ENCODE peak calls at places on chromosomes 4 and X, in six cellular contexts. O, W, N, V, R and T are unnamed samples.

GRCh38 chr4:88706574-88706973 is 8.9 kb upstream of the NAP1L5 start:
- DNase-seq in O (no peak), W (no peak), N (peak; percentile 53), V (no peak), R (peak; percentile 57), T (peak; percentile 2)

GRCh38 chr4:37478151-37478550 is 208.0 kb downstream of the RELL1 start:
- DNase-seq in O (no peak), W (no peak), N (no peak), V (no peak), R (no peak), T (no peak)

GRCh38 chrX:53716328-53717088 is 30.0 kb upstream of the HUWE1 start:
- DNase-seq in O (no peak), W (no peak), N (no peak), V (no peak), R (no peak), T (no peak)

GRCh38 chrX:45517090-45517973 is 316.7 kb upstream of the DIPK2B start:
- DNase-seq in O (no peak), W (peak; percentile 40), N (peak; percentile 16), V (no peak), R (no peak), T (no peak)

GRCh38 chr4:81052119-81053068 is 21.9 kb downstream of the BMP3 start:
- DNase-seq in O (peak; percentile 44), W (peak; percentile 59), N (peak; percentile 51), V (peak; percentile 38), R (peak; percentile 20), T (peak; percentile 68)

GRCh38 chr4:122481766-122482405 is 25.4 kb upstream of the IL2 start:
- DNase-seq in O (no peak), W (no peak), N (no peak), V (no peak), R (no peak), T (no peak)

GRCh38 chrX:80285131-80285773 is 135.0 kb upstream of the TENT5D start:
- DNase-seq in O (peak; percentile 9), W (no peak), N (peak; percentile 8), V (peak; percentile 4), R (peak; percentile 30), T (peak; percentile 44)

GRCh38 chrX:55710701-55711100 is 6.8 kb upstream of the RRAGB start:
- DNase-seq in O (no peak), W (no peak), N (no peak), V (no peak), R (no peak), T (no peak)

GRCh38 chr4:5758741-5759140 is 47.7 kb downstream of the EVC start:
- DNase-seq in O (no peak), W (peak; percentile 77), N (no peak), V (no peak), R (no peak), T (no peak)

GRCh38 chrX:25650216-25650615 is 487.9 kb upstream of the MAGEB18 start:
- DNase-seq in O (no peak), W (no peak), N (no peak), V (no peak), R (no peak), T (no peak)

GRCh38 chr4:184653650-184654049 is 4.1 kb downstream of the PRIMPOL start:
- DNase-seq in O (no peak), W (no peak), N (no peak), V (no peak), R (no peak), T (no peak)

GRCh38 chrX:67872958-67873357 is 329.1 kb downstream of the AR start:
- DNase-seq in O (no peak), W (no peak), N (no peak), V (no peak), R (no peak), T (no peak)

GRCh38 chr4:150743564-150744342 is 161.8 kb downstream of the MAB21L2 start:
- DNase-seq in O (no peak), W (no peak), N (no peak), V (no peak), R (peak; percentile 27), T (no peak)

GRCh38 chrX:116499780-116500179 is 37.0 kb upstream of the CT83 start:
- DNase-seq in O (no peak), W (no peak), N (no peak), V (no peak), R (no peak), T (no peak)

GRCh38 chr4:117093581-117093980 is 8.2 kb upstream of the TRAM1L1 start:
- DNase-seq in O (no peak), W (no peak), N (no peak), V (no peak), R (no peak), T (no peak)

GRCh38 chr4:102981005-102981404 is 38.5 kb downstream of the SLC9B1 start:
- DNase-seq in O (no peak), W (no peak), N (no peak), V (no peak), R (no peak), T (no peak)

GRCh38 chr4:107380190-107380589 is 339.8 kb downstream of the PAPSS1 start:
- DNase-seq in O (no peak), W (no peak), N (no peak), V (no peak), R (no peak), T (no peak)

GRCh38 chr4:7154351-7154981 is 37.9 kb upstream of the SORCS2 start:
- DNase-seq in O (no peak), W (no peak), N (no peak), V (no peak), R (no peak), T (no peak)

GRCh38 chr4:170979736-170980135 is 833.5 kb upstream of the GALNTL6 start:
- DNase-seq in O (no peak), W (no peak), N (no peak), V (no peak), R (no peak), T (no peak)

GRCh38 chr4:17336524-17336941 is 175.4 kb downstream of the QDPR start:
- DNase-seq in O (no peak), W (peak; percentile 78), N (peak; percentile 6), V (no peak), R (no peak), T (no peak)

GRCh38 chrX:102697506-102697905 is 14.7 kb upstream of the GPRASP2 start:
- DNase-seq in O (no peak), W (no peak), N (no peak), V (no peak), R (no peak), T (no peak)

GRCh38 chr4:10096201-10096975 is 20.2 kb downstream of the WDR1 start:
- DNase-seq in O (no peak), W (peak; percentile 76), N (no peak), V (peak; percentile 78), R (no peak), T (no peak)

GRCh38 chr4:143482753-143483362 is 30.6 kb upstream of the SMARCA5 start:
- DNase-seq in O (no peak), W (peak; percentile 28), N (peak; percentile 16), V (peak; percentile 33), R (peak; percentile 25), T (peak; percentile 3)

GRCh38 chr4:109592367-109592766 is 32.3 kb downstream of the MCUB start:
- DNase-seq in O (no peak), W (no peak), N (no peak), V (no peak), R (no peak), T (no peak)

GRCh38 chrX:64977830-64978229 is 1.6 kb upstream of the ZC4H2 start:
- DNase-seq in O (no peak), W (no peak), N (peak; percentile 0), V (no peak), R (no peak), T (no peak)

GRCh38 chrX:109997786-109998452 is 5.0 kb upstream of the TMEM164 start:
- DNase-seq in O (no peak), W (no peak), N (no peak), V (no peak), R (no peak), T (no peak)

GRCh38 chr4:170705907-170706306 is 616.2 kb upstream of the AADAT start:
- DNase-seq in O (no peak), W (no peak), N (no peak), V (no peak), R (no peak), T (no peak)

GRCh38 chr4:52646096-52646495 is 13.0 kb downstream of the USP46 start:
- DNase-seq in O (no peak), W (no peak), N (no peak), V (no peak), R (no peak), T (no peak)

GRCh38 chr4:26779674-26780073 is 81.0 kb upstream of the STIM2 start:
- DNase-seq in O (no peak), W (peak; percentile 12), N (no peak), V (no peak), R (no peak), T (no peak)

DNA sequence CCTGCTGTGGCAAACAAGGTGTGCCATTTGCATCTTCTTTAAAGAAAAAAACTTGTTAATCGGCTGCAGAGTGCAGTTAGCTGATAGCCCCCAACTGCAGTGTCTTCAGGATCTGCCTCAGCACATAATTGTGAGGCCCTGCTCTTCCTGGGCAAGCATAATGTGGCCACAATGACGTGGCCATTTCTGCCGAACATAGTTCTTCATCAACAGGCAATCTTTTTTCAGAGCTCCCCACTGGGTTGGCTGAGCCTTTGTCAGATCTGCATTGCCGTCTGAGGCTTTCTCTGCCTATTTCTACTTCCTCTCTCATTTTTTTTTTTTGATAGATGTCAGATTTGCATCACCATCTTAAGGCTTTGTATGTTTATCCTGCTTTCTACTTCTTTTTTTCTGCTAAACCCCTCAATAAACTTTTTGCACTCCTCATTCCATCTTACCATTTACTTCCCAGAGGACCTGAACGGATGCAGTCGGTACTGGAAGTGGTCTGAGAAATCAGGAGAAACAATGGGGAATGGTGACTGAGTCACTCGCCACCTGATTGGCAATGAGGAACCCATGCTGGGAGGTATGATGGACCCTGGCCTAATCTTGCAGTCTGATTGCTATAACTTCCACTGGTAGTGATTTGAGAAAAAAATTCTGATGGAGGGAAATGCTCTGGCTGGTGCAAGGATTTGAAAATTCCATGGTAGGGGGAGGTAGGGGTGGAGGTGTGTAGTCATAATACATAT is 21.2 kb upstream of the TAB3 start:
- DNase-seq in O (no peak), W (no peak), N (no peak), V (peak; percentile 65), R (no peak), T (no peak)
- TF ChIP-seq YY1 in O (no peak), W (no peak), N (no peak), V (no peak), R (no peak), T (no peak)

GRCh38 chr4:144817081-144817480 is 171.1 kb downstream of the HHIP start:
- DNase-seq in O (no peak), W (no peak), N (no peak), V (no peak), R (no peak), T (no peak)
- TF ChIP-seq YY1 in O (no peak), W (no peak), N (no peak), V (no peak), R (no peak), T (no peak)

GRCh38 chrX:138946941-138947340 is 235.4 kb upstream of the FGF13 start:
- DNase-seq in O (no peak), W (no peak), N (no peak), V (no peak), R (no peak), T (no peak)
- TF ChIP-seq YY1 in O (no peak), W (no peak), N (no peak), V (no peak), R (no peak), T (no peak)

DNA sequence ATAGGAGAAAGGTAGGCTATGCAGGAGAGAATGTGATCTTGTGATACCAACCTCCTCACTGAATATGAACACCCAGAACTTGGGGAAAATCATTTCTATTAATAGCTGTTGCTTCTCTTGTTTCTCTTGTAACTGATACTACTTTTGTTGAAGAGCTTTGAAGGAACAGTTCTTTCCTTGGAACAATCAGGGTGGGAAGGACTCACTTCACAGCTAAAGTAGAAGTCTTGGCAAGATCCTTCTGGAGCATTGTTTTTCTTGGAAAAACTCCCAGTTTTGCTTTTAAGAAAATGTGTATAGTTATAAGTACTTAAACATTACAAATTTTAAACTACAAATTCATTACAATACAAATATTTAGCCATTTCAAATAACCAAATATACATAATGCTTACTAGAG is 19.1 kb upstream of the XK start:
- DNase-seq in O (no peak), W (no peak), N (no peak), V (no peak), R (no peak), T (no peak)
- TF ChIP-seq YY1 in O (no peak), W (no peak), N (no peak), V (no peak), R (no peak), T (no peak)